ENCODE peak calls at places on chromosome 1, in eight cellular contexts. Z is ascending aorta; L is H9; R is PC-3; I is suprapubic skin; Y is thoracic aorta; W is tibial artery; O is CD8-positive, alpha-beta T cell. N is an unnamed sample. For H3K4me1, the result is how much of the 10 kb centered on the place peaks cover.

GRCh38 chr1:102776074-102776473 is 332.2 kb downstream of the COL11A1 start:
- DNase-seq in Z (no peak), L (peak), R (no peak), I (no peak), Y (no peak), W (no peak), O (no peak), N (no peak)

GRCh38 chr1:236137285-236137852 is 5.0 kb upstream of the GPR137B start:
- DNase-seq in Z (no peak), L (no peak), R (no peak), I (no peak), Y (no peak), W (no peak), O (no peak), N (no peak)

GRCh38 chr1:206666954-206667353 is 17.8 kb upstream of the MAPKAPK2 start:
- DNase-seq in Z (no peak), L (no peak), R (no peak), I (no peak), Y (no peak), W (no peak), O (no peak), N (no peak)

GRCh38 chr1:94757931-94758330 is 62.2 kb upstream of the SLC44A3 start:
- DNase-seq in Z (no peak), L (no peak), R (no peak), I (no peak), Y (no peak), W (peak), O (no peak), N (no peak)

GRCh38 chr1:16978589-16979474 is 1.6 kb downstream of the MFAP2 start:
- DNase-seq in Z (peak), L (no peak), R (no peak), I (peak), Y (no peak), W (peak), O (no peak), N (no peak)

GRCh38 chr1:221897312-221897711 is 155.4 kb upstream of the DUSP10 start:
- DNase-seq in Z (no peak), L (no peak), R (peak), I (no peak), Y (no peak), W (no peak), O (no peak), N (no peak)

GRCh38 chr1:171845998-171846397 is 4.7 kb downstream of the DNM3 start:
- DNase-seq in Z (no peak), L (no peak), R (no peak), I (no peak), Y (no peak), W (no peak), O (no peak), N (no peak)

GRCh38 chr1:162271972-162272371 is 104.7 kb downstream of the SPATA46 start:
- DNase-seq in Z (no peak), L (no peak), R (no peak), I (no peak), Y (no peak), W (no peak), O (no peak), N (no peak)

GRCh38 chr1:91647061-91647460 is 146.4 kb downstream of the CDC7 start:
- DNase-seq in Z (no peak), L (no peak), R (no peak), I (no peak), Y (no peak), W (no peak), O (no peak), N (no peak)

DNA sequence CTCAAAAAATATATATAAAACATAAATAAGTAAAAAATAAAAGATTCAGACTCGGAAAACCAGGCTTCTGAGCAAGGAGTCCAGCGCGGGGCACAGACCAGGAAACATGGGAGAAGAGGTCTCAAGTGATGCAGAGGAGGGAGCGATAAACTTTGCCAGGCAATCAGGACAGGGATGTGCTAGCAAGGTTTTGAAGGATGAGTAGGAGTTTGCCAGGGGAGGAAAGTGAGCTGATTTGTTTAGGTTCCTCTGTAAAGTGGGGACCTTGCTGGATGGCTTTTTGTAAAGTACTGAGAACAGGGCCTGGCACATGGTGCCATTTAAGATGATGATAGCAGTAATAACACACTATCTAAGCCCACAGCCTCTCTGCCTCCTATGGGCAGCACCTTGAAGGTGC is 86.1 kb downstream of the SPSB1 start:
- DNase-seq in Z (no peak), L (no peak), R (no peak), I (no peak), Y (no peak), W (no peak), O (no peak), N (no peak)
- H3K27ac ChIP-seq in Z (peak), L (no peak), R (no peak), I (no peak), Y (peak), W (peak), O (no peak), N (no peak)

DNA sequence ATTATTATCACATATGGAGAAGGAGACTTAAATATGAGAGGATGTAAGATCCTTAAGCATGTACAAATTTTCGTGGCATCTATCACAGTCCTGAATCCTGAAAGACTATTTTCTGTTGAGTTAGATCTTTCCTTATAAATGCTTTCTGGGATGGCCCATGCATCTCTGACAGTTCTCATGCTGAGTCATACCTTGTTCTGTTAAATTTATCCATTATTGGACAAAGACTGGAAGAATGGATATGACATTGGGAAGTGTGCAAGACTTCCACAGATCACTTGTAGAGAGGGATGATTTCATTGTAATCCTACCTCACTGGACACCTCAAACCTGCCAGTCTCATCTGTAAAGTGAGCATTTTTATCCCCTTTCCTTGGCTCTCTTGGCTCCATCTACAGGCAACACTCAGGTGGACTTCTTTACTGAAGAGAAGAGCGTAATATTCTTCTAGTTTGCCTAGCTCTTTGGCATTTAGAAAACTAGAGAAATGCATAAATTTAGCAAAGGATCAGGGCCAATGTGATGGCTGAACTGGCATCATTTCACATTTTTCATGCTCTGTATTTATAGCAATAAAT is 128.2 kb downstream of the NFIA start:
- DNase-seq in Z (no peak), L (no peak), R (peak), I (no peak), Y (no peak), W (no peak), O (no peak), N (no peak)
- TF ChIP-seq CTCF in Z (peak), L (peak), R (peak), I (no peak), Y (no peak), W (no peak), O (peak), N (no peak)

GRCh38 chr1:208179850-208180416 is 64.3 kb downstream of the PLXNA2 start:
- DNase-seq in Z (no peak), L (no peak), R (no peak), I (no peak), Y (no peak), W (no peak), O (no peak), N (no peak)

GRCh38 chr1:208182880-208183279 is 61.3 kb downstream of the PLXNA2 start:
- DNase-seq in Z (no peak), L (no peak), R (no peak), I (no peak), Y (no peak), W (no peak), O (no peak), N (no peak)

GRCh38 chr1:208179303-208179702 is 64.9 kb downstream of the PLXNA2 start:
- DNase-seq in Z (no peak), L (no peak), R (peak), I (no peak), Y (no peak), W (no peak), O (no peak), N (no peak)

GRCh38 chr1:208183977-208184901 is 59.9 kb downstream of the PLXNA2 start:
- DNase-seq in Z (no peak), L (no peak), R (peak), I (peak), Y (peak), W (peak), O (no peak), N (no peak)

DNA sequence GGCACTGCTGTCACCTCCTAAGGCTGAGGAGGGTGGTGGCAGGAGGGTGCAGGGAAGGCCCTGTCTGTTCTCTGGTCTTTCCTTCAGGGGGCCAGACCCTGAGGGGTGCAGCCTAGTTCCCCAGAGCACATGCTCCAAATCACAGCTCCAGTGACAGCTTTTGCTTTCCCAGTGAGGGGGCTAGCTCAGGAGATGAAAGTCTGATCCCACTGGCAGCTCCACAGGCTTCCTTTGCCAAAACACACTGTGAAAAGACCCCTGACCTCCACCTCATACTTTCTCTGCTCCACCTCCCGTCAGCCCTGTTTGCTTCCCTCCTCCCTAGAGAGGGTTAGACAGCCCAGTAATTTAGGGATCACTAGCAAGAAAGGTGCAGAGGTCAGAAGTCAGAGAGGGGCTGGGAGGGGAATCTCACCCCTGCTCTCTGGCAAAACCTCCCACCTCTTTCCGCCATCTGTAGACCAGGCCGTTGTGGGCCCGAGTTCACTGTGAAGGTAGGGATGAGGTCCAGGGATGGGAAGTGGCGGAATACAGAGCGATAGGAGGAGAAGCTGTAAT is 62.8 kb downstream of the PLXNA2 start:
- DNase-seq in Z (no peak), L (no peak), R (no peak), I (no peak), Y (no peak), W (no peak), O (no peak), N (no peak)
- H3K4me1 ChIP-seq in Z (under half), L (under half), R (half or more), I (half or more), Y (under half), W (half or more), O (under half), N (under half)

GRCh38 chr1:111989531-111990025 is at the start of gene KCND3:
- DNase-seq in Z (no peak), L (no peak), R (no peak), I (no peak), Y (no peak), W (no peak), O (no peak), N (no peak)

GRCh38 chr1:111990026-111990877 is 784 bp upstream of the KCND3 start:
- DNase-seq in Z (no peak), L (peak), R (no peak), I (no peak), Y (no peak), W (peak), O (no peak), N (no peak)

GRCh38 chr1:111987502-111987901 is 2.0 kb downstream of the KCND3 start:
- DNase-seq in Z (no peak), L (no peak), R (no peak), I (no peak), Y (no peak), W (no peak), O (no peak), N (no peak)

GRCh38 chr1:111988743-111989453 is 570 bp downstream of the KCND3 start:
- DNase-seq in Z (no peak), L (peak), R (no peak), I (no peak), Y (no peak), W (no peak), O (no peak), N (no peak)

DNA sequence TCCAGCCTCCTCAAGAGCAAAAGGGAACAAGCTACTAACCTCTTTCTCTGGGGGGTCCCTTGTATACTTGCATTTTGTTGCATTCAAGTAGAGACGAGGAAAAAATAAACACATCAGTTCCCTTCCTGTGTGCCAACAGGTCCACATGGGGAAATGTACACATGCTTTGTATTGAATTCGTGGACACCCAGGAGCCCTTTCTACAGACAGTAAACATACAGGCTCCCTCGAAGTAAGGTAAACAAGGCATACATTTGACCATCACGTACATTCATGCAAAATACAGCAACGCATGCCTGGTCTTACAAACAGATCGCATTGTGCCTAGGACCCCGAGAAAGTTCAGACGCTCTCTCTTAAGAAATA is 1.1 kb downstream of the KCND3 start:
- DNase-seq in Z (no peak), L (no peak), R (no peak), I (no peak), Y (no peak), W (no peak), O (no peak), N (no peak)
- H3K27ac ChIP-seq in Z (peak), L (no peak), R (no peak), I (no peak), Y (no peak), W (peak), O (no peak), N (no peak)

DNA sequence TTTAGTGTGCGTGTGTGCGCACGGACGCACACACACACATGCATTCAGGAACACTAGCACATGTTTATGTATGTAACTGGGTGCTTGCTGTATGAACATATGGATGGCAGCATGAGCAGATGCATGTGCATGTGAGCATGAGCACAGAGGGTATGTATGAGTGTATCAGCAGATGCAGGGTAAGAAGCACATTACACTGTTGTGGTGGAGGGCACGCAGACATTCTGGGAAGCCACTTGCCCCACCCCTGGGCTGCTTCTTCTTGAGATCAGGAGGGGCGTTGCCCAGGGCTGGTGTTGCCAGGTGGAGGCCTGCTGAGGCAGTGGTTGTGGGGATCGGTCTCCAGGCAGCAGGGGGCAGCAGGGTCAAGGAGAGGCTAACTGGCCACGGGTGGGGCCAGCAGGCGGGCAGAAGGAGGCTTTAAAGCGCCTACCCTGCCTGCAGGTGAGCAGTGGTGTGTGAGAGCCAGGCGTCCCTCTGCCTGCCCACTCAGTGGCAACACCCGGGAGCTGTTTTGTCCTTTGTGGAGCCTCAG is 3.9 kb upstream of the P3R3URF start:
- DNase-seq in Z (no peak), L (peak), R (peak), I (no peak), Y (no peak), W (no peak), O (no peak), N (no peak)
- TF ChIP-seq CTCF in Z (no peak), L (peak), R (peak), I (no peak), Y (no peak), W (no peak), O (no peak), N (no peak)

DNA sequence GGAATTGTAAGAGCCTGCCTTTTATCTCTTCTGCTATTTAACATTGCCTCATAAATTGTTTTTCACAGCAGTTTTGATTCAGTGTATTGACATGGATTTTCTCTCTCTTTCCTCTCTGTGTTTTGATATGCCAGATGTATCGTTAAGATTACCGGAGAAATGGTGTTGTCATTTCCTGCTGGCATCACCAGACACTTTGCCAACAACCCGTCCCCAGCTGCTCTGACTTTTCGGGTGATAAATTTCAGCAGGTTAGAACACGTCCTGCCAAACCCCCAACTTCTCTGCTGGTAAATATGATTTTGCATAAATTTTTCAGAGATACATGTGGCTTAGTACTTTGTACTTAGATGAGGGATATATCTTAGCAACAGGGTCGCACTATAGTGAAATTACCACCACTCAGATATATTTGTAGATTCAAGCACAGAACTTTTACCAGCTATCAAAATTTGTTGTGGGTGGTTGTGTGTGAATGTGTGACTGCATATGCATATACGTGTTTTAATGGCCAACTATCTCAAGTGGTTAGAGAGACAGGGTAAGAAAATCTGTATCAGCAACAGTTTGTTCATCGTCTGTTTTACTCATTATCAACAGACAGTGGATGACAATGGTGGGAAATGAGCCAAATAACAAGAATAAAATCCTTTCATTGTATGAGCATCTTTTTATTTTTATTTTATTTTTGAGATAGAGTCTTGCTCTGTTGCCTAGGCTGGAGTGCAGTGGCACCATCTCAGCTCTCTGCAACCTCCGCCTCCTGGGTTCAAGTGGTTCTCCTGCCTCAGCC is 22.9 kb upstream of the DYNLT5 start:
- DNase-seq in Z (no peak), L (no peak), R (no peak), I (no peak), Y (no peak), W (no peak), O (no peak), N (no peak)
- H3K4me1 ChIP-seq in Z (under half), L (under half), R (under half), I (under half), Y (under half), W (under half), O (under half), N (under half)

GRCh38 chr1:11800391-11800755 is 5.4 kb downstream of the MTHFR start:
- DNase-seq in Z (no peak), L (no peak), R (no peak), I (peak), Y (no peak), W (no peak), O (no peak), N (no peak)

GRCh38 chr1:11804666-11805453 is 904 bp downstream of the MTHFR start:
- DNase-seq in Z (no peak), L (no peak), R (peak), I (peak), Y (no peak), W (peak), O (no peak), N (no peak)

GRCh38 chr1:11800756-11801433 is 4.9 kb downstream of the MTHFR start:
- DNase-seq in Z (no peak), L (no peak), R (no peak), I (peak), Y (no peak), W (no peak), O (no peak), N (no peak)

GRCh38 chr1:11802973-11803885 is 2.5 kb downstream of the MTHFR start:
- DNase-seq in Z (peak), L (peak), R (peak), I (peak), Y (peak), W (peak), O (peak), N (peak)

GRCh38 chr1:11802616-11802972 is 3.2 kb downstream of the MTHFR start:
- DNase-seq in Z (no peak), L (peak), R (no peak), I (no peak), Y (no peak), W (peak), O (no peak), N (no peak)
- H3K27ac ChIP-seq in Z (peak), L (no peak), R (no peak), I (peak), Y (peak), W (peak), O (peak), N (peak)

N was measured in breast epithelium.